ENCODE peak calls at places on chromosomes 2 and 18, in four cellular contexts. K is GM19239, M is bronchial epithelial cell, A is left ventricle myocardium inferior. S is an unnamed sample.

GRCh38 chr2:216505133-216506106 is 6.8 kb downstream of the RPL37A start:
- DNase-seq in M (no peak), A (no peak), K (no peak), S (no peak)

GRCh38 chr2:26988165-26988879 is 17.9 kb downstream of the MAPRE3 start:
- DNase-seq in A (no peak), M (peak; percentile 40), K (no peak), S (no peak)

GRCh38 chr2:208315081-208315788 is 49.2 kb downstream of the PIKFYVE start:
- DNase-seq in M (peak; percentile 13), A (no peak), K (no peak), S (no peak)

GRCh38 chr18:11791131-11791530 is 60.1 kb upstream of the CHMP1B start:
- DNase-seq in A (no peak), M (no peak), K (no peak), S (no peak)

GRCh38 chr2:42828487-42829416 is 36.4 kb upstream of the HAAO start:
- DNase-seq in K (peak; percentile 65), A (peak; percentile 74), M (peak; percentile 50), S (peak; percentile 87)

GRCh38 chr2:207474871-207475485 is 54.8 kb upstream of the CREB1 start:
- DNase-seq in A (no peak), M (peak; percentile 58), K (no peak), S (no peak)

GRCh38 chr18:78975699-78976098 is 3.9 kb upstream of the SALL3 start:
- DNase-seq in M (no peak), A (no peak), K (no peak), S (no peak)

GRCh38 chr2:8676191-8676914 is 5.5 kb upstream of the ID2 start:
- DNase-seq in M (no peak), A (peak; percentile 90), K (no peak), S (peak; percentile 93)

GRCh38 chr18:8367217-8367988 is 241.8 kb upstream of the RAB12 start:
- DNase-seq in A (no peak), M (peak; percentile 8), K (no peak), S (peak; percentile 55)

GRCh38 chr2:20665261-20666113 is 1.5 kb upstream of the GDF7 start:
- DNase-seq in A (no peak), K (no peak), M (no peak), S (peak; percentile 33)

GRCh38 chr2:9779572-9780264 is 63.6 kb upstream of the TAF1B start:
- DNase-seq in M (no peak), A (no peak), K (peak; percentile 45), S (peak; percentile 25)

GRCh38 chr18:51287818-51288508 is 90.5 kb upstream of the MEX3C start:
- DNase-seq in K (no peak), M (no peak), A (no peak), S (no peak)

GRCh38 chr2:10404324-10405143 is 43.6 kb downstream of the ODC1 start:
- DNase-seq in M (no peak), A (no peak), K (no peak), S (no peak)

GRCh38 chr2:101486994-101487393 is 12.1 kb upstream of the RFX8 start:
- DNase-seq in M (no peak), K (no peak), A (no peak), S (no peak)

GRCh38 chr2:164840458-164840929 is 1.1 kb downstream of the COBLL1 start:
- DNase-seq in A (peak; percentile 44), M (no peak), K (no peak), S (peak; percentile 72)

GRCh38 chr2:110657721-110658305 is 20.1 kb downstream of the BUB1 start:
- DNase-seq in A (no peak), K (peak; percentile 6), M (peak; percentile 55), S (no peak)

GRCh38 chr2:84283496-84283895 is 175.6 kb downstream of the SUCLG1 start:
- DNase-seq in K (no peak), M (no peak), A (no peak), S (no peak)

GRCh38 chr2:232377841-232378734 is 463 bp upstream of the ALPP start:
- DNase-seq in A (no peak), M (no peak), K (no peak), S (no peak)

GRCh38 chr2:239252433-239253200 is 148.2 kb downstream of the HDAC4 start:
- DNase-seq in K (no peak), M (no peak), A (peak; percentile 75), S (peak; percentile 88)

GRCh38 chr2:187138240-187138639 is 289.3 kb upstream of the ZSWIM2 start:
- DNase-seq in M (peak; percentile 23), A (peak; percentile 38), K (peak; percentile 0), S (peak; percentile 68)

GRCh38 chr2:238346539-238346938 is 26.2 kb downstream of the TRAF3IP1 start:
- DNase-seq in K (no peak), M (no peak), A (no peak), S (no peak)

GRCh38 chr2:217597140-217597539 is 405.7 kb downstream of the TNS1 start:
- DNase-seq in A (no peak), K (no peak), M (no peak), S (no peak)

GRCh38 chr2:82837588-82838304 is 1621.3 kb downstream of the SUCLG1 start:
- DNase-seq in K (no peak), M (peak; percentile 85), A (no peak), S (no peak)

GRCh38 chr2:102442967-102443828 is 20.2 kb downstream of the IL18RAP start:
- DNase-seq in M (peak; percentile 44), A (no peak), K (no peak), S (no peak)

GRCh38 chr2:9950521-9951271 is 797 bp upstream of the GRHL1 start:
- DNase-seq in K (peak; percentile 76), M (no peak), A (peak; percentile 29), S (peak; percentile 67)

GRCh38 chr2:219386532-219387280 is 1.0 kb downstream of the DNPEP start:
- DNase-seq in A (no peak), M (no peak), K (no peak), S (no peak)

GRCh38 chr2:60627412-60627811 is 74.0 kb upstream of the BCL11A start:
- DNase-seq in A (no peak), K (no peak), M (no peak), S (no peak)

GRCh38 chr18:42184685-42185477 is 229.8 kb downstream of the PIK3C3 start:
- DNase-seq in A (no peak), M (no peak), K (no peak), S (no peak)

GRCh38 chr2:54660752-54661151 is 62.7 kb upstream of the EML6 start:
- DNase-seq in A (no peak), M (no peak), K (no peak), S (no peak)

GRCh38 chr2:26245231-26245732 is 543 bp downstream of the HADHB start:
- DNase-seq in A (peak; percentile 27), K (no peak), M (peak; percentile 43), S (peak; percentile 55)

GRCh38 chr18:33432857-33433256 is 7.7 kb downstream of the CCDC178 start:
- DNase-seq in A (no peak), K (no peak), M (no peak), S (no peak)

GRCh38 chr2:222194669-222195068 is 104.1 kb downstream of the PAX3 start:
- DNase-seq in M (no peak), A (no peak), K (no peak), S (no peak)

GRCh38 chr2:70779911-70780580 is 10.4 kb downstream of the FIGLA start:
- DNase-seq in M (peak; percentile 76), A (no peak), K (no peak), S (no peak)

GRCh38 chr2:95383635-95384027 is 18.9 kb upstream of the FAHD2A start:
- DNase-seq in M (no peak), A (peak; percentile 14), K (no peak), S (no peak)

GRCh38 chr2:173488861-173489260 is 134.2 kb downstream of the CDCA7 start:
- DNase-seq in A (no peak), K (no peak), M (no peak), S (no peak)

GRCh38 chr2:11203480-11203879 is 48.2 kb downstream of the SLC66A3 start:
- DNase-seq in M (peak; percentile 57), A (no peak), K (no peak), S (no peak)

S was measured in Right ventricle myocardium superior.